ENCODE peak calls at places on chromosomes 7 and 10, in five cellular contexts. W is left ventricle myocardium inferior, H is heart right ventricle, V is tibial nerve, D is GM23248. C is an unnamed sample.
A peak's percentile ranks its signal among the peaks of the same experiment; 100 is the strongest.

GRCh38 chr10:103890194-103890658 is 27.8 kb downstream of the STN1 start:
- DNase-seq in H (no peak), V (no peak), W (peak; percentile 35), D (peak; percentile 34), C (no peak)

GRCh38 chr10:27998178-27998953 is 513 bp downstream of the ODAD2 start:
- DNase-seq in W (peak; percentile 14), H (peak; percentile 26), D (peak; percentile 55), V (no peak), C (peak; percentile 48)

GRCh38 chr10:76736392-76736791 is 901.2 kb downstream of the KCNMA1 start:
- DNase-seq in D (peak; percentile 25), H (no peak), V (no peak), W (no peak), C (no peak)

GRCh38 chr10:93554760-93555432 is 11.6 kb upstream of the FFAR4 start:
- DNase-seq in H (peak; percentile 70), D (peak; percentile 74), V (peak; percentile 51), W (peak; percentile 69), C (no peak)

GRCh38 chr10:51341216-51341615 is 266.9 kb downstream of the PRKG1 start:
- DNase-seq in H (no peak), D (peak; percentile 10), V (no peak), W (no peak), C (no peak)

GRCh38 chr7:95199779-95200558 is 124.4 kb downstream of the PON1 start:
- DNase-seq in V (peak; percentile 44), H (no peak), W (no peak), D (peak; percentile 62), C (no peak)

GRCh38 chr10:129032626-129033353 is 434.3 kb upstream of the MGMT start:
- DNase-seq in D (no peak), H (no peak), W (no peak), V (no peak), C (no peak)

GRCh38 chr10:100744980-100745881 is at the start of gene PAX2:
- DNase-seq in W (no peak), H (no peak), V (no peak), D (no peak), C (no peak)

GRCh38 chr10:31702954-31703353 is 225.7 kb downstream of the ARHGAP12 start:
- DNase-seq in D (no peak), H (no peak), W (no peak), V (no peak), C (no peak)
- H3K4me1 ChIP-seq in D (peaks cover 31% of the 10 kb centered on the region), H (peaks cover 90% of the 10 kb centered on the region), W (peaks cover 78% of the 10 kb centered on the region), V (no peaks in the 10 kb centered on the region), C (peaks cover 11% of the 10 kb centered on the region)

GRCh38 chr7:1061180-1061579 is 16.8 kb downstream of the GPR146 start:
- DNase-seq in D (no peak), H (no peak), W (no peak), V (no peak), C (no peak)

GRCh38 chr7:1059200-1060091 is 15.1 kb downstream of the GPR146 start:
- DNase-seq in H (no peak), W (no peak), V (no peak), D (peak; percentile 12), C (no peak)

GRCh38 chr7:1058821-1059199 is 14.5 kb downstream of the GPR146 start:
- DNase-seq in W (no peak), H (no peak), D (peak; percentile 29), V (no peak), C (no peak)

GRCh38 chr7:1062296-1063294 is 18.2 kb downstream of the GPR146 start:
- DNase-seq in W (no peak), H (no peak), D (no peak), V (no peak), C (no peak)

DNA sequence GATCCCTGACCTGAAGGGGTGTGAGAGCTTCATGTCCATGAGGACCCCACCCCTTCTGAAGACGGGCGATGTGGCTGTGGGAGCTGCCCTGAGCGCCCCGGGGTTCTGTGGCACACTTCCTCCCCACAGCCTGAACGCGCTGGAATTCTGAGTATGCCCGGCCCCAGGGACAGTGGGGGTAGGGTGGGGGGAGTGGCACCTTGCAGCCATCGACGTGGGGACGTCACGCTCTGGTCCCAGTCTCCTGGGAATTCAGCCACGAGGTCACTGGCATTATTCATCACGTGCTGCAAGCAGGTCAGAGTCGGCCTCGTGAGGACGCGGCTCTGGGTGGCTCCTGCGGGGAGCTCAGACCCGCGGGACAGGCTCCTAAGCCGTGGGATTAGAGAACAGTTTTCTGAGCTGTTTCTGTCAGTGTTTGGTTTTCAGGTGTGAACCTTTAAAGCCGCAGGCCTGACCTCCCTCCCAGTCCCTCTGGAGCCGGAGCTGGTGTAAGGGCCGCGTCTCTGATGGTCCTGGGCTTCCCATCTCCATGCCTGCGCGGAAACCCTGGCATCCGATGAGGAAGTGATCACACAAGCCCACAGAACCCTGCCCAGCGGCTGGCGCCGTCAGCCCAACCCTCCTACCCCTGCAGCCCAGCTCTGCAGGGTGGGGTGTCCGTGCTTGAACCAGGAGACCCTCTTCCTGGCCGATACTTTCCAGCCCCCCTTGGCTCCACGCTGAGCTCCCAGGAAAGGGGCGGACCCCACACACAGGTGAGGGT is 16.2 kb downstream of the GPR146 start:
- DNase-seq in H (no peak), V (no peak), D (no peak), W (peak; percentile 61), C (no peak)
- H3K4me3 ChIP-seq in H (no peak overlapping the region), V (no peak overlapping the region), D (no peak overlapping the region), W (peak overlapping the region; percentile 25), C (no peak overlapping the region)

DNA sequence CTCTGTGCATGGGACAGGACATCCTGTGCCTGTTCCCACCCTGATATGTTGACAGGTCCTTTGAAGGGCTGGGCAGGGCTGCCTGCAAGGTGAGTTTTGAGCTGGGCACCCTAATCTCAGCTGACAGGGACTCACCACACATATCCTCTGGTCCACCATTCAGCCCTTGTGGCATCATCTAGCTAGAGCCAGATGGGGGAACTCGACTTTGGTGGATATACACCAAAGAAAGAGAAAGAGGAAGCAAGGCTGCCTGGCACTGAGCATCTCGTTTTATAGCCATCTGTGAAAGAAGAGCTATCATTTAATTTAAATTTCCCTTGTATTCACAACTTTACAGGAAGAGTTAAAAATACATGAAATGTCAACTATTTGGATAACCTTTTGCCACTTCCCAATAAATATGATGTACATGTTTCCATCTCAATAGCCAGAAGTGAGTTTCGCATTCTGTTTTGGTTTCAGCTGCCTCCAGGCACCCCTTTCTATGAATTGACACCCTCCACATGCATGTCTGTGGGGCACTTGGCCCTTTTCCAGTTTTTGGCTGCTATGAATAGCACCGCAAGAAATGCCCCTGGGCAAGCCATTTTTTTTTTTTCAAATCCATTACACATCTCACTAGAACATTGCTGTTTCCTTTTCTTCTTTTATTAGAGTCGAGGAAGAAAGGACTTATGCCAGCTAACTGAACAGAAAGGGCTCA is 22.9 kb upstream of the GRB10 start:
- DNase-seq in W (no peak), D (no peak), H (no peak), V (no peak), C (no peak)
- H3K27me3 ChIP-seq in W (no peaks in the 10 kb centered on the region), D (peaks cover 12% of the 10 kb centered on the region), H (no peaks in the 10 kb centered on the region), V (no peaks in the 10 kb centered on the region), C (no peaks in the 10 kb centered on the region)

GRCh38 chr7:158812684-158813083 is 16.6 kb downstream of the ESYT2 start:
- DNase-seq in H (no peak), W (no peak), V (no peak), D (no peak), C (peak; percentile 74)
- H3K4me1 ChIP-seq in H (peaks cover 86% of the 10 kb centered on the region), W (peaks cover 80% of the 10 kb centered on the region), V (peaks cover 7% of the 10 kb centered on the region), D (peaks cover 35% of the 10 kb centered on the region), C (peaks cover 81% of the 10 kb centered on the region)

DNA sequence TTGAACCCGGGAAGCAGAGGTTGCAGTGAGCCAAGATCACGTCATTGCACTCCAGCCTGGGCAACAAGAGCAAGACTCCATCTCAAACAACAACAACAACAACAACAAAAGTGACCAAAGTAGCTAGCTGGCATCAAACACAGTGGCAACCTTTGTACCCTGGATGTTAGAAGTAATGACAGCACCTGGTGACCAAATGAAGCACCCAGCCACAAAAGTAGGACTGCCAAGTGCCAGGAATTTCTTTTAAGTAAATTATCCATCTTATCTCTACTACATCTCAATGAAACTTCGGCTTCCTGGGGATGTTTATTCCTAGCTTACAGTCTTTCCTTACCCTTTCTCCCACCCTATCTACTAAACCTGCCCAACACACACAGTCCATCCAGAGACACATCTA is 18.8 kb downstream of the SRPK2 start:
- DNase-seq in H (no peak), V (no peak), W (no peak), D (no peak), C (no peak)
- H3K4me3 ChIP-seq in H (no peak overlapping the region), V (no peak overlapping the region), W (no peak overlapping the region), D (no peak overlapping the region), C (no peak overlapping the region)

DNA sequence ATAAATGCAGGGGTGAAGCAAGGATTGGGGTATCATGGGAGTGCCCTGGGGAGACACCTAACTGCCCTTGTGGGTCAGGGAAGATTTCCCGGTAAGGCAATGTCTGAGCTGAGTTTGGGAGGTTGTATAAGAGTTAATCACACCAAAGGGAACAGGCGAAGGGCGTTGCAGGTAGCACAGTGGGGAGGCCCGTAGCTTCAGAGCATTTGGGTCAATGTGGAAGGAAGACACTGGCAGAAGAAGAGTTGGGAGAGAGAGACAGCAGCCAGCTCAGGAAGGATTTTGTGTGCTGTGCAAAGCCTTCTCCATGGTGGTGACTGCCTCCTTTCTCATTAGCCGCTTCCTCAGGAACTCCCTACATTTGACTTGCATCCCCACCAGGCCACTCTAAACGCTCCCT is 80.8 kb upstream of the LEP start:
- DNase-seq in W (no peak), D (no peak), H (no peak), V (no peak), C (no peak)
- H3K27me3 ChIP-seq in W (peaks cover 99% of the 10 kb centered on the region), D (peaks cover 11% of the 10 kb centered on the region), H (no peaks in the 10 kb centered on the region), V (no peaks in the 10 kb centered on the region), C (peaks cover 11% of the 10 kb centered on the region)

DNA sequence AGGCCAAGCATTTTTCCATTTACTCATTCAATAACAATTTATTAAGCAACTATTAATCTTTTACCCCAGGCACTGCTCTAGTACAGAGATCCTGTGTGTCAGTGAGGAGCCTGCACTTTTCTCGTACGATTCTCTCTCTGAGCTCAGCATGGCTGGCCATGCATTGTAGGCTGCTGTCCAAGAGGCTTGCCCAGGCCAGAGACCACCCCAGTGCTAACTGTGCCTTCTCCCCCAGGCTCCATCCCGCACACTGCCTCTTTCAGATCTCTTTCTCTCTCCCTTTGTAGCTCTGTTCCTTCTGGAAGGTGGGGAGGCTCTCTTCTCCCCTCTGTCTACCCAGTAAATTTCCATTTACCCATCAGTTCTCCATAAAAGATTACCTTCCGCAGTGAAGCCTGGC is 101.0 kb upstream of the IKZF1 start:
- DNase-seq in V (no peak), W (no peak), D (no peak), H (no peak), C (no peak)
- H3K4me1 ChIP-seq in V (no peaks in the 10 kb centered on the region), W (peaks cover 2% of the 10 kb centered on the region), D (no peaks in the 10 kb centered on the region), H (peaks cover 50% of the 10 kb centered on the region), C (peaks cover 43% of the 10 kb centered on the region)

GRCh38 chr7:129169705-129170319 is 18.6 kb upstream of the SMO start:
- DNase-seq in V (no peak), W (no peak), D (no peak), H (no peak), C (no peak)

GRCh38 chr7:129169171-129169643 is 19.2 kb upstream of the SMO start:
- DNase-seq in V (peak; percentile 35), H (peak; percentile 68), D (peak; percentile 61), W (peak; percentile 58), C (no peak)

GRCh38 chr7:129166745-129167144 is 21.7 kb upstream of the SMO start:
- DNase-seq in W (no peak), H (no peak), V (no peak), D (no peak), C (no peak)

GRCh38 chr7:129170373-129171021 is 17.9 kb upstream of the SMO start:
- DNase-seq in D (no peak), W (no peak), V (no peak), H (no peak), C (no peak)

GRCh38 chr7:129168219-129168991 is 20.0 kb upstream of the SMO start:
- DNase-seq in W (no peak), V (no peak), D (no peak), H (no peak), C (no peak)
- H3K4me3 ChIP-seq in W (peak overlapping the region; percentile 70), V (no peak overlapping the region), D (peak overlapping the region; percentile 69), H (peak overlapping the region; percentile 56), C (no peak overlapping the region)

C was measured in CD8-positive, alpha-beta memory T cell.